ENCODE peak calls at places on chromosomes 4 and X, in nine cellular contexts. F is ELR, E is fibroblast of pulmonary artery, O is fibroblast of gingiva, Z is GM12892, Q is stomach, U is RPMI8226, R is SJSA1, Y is M059J. D is an unnamed sample.

GRCh38 chr4:172838943-172839342 is 329.7 kb upstream of the GALNT7 start:
- DNase-seq in F (no peak), E (no peak), O (no peak), Z (no peak), Q (no peak), U (no peak), R (no peak), Y (no peak), D (no peak)

GRCh38 chr4:101649790-101650450 is 140.6 kb upstream of the BANK1 start:
- DNase-seq in F (no peak), E (peak), O (peak), Z (no peak), Q (no peak), U (no peak), R (no peak), Y (no peak), D (peak)

GRCh38 chr4:136002316-136002715 is 1530.0 kb downstream of the PCDH18 start:
- DNase-seq in F (peak), E (no peak), O (peak), Z (no peak), Q (no peak), U (no peak), R (no peak), Y (peak), D (no peak)

GRCh38 chr4:132593717-132594400 is 555.2 kb upstream of the PCDH10 start:
- DNase-seq in F (peak), E (peak), O (no peak), Z (no peak), Q (no peak), U (no peak), R (no peak), Y (no peak), D (no peak)

GRCh38 chr4:148452970-148453369 is 10.8 kb upstream of the NR3C2 start:
- DNase-seq in F (peak), E (no peak), O (no peak), Z (no peak), Q (no peak), U (no peak), R (no peak), Y (no peak), D (no peak)

GRCh38 chrX:9558615-9559014 is 93.8 kb downstream of the TBL1X start:
- DNase-seq in F (no peak), E (no peak), O (no peak), Z (no peak), Q (no peak), U (no peak), R (no peak), Y (no peak), D (peak)

GRCh38 chr4:47690611-47691010 is 147.3 kb downstream of the CORIN start:
- DNase-seq in F (no peak), E (no peak), O (peak), Z (no peak), Q (no peak), U (no peak), R (no peak), Y (no peak), D (no peak)

GRCh38 chrX:117138070-117138469 is 675.3 kb upstream of the CT83 start:
- DNase-seq in F (no peak), E (no peak), O (no peak), Z (no peak), Q (no peak), U (no peak), R (no peak), Y (no peak), D (no peak)

GRCh38 chr4:186852078-186852420 is 128.4 kb upstream of the FAT1 start:
- DNase-seq in F (no peak), E (no peak), O (no peak), Z (no peak), Q (no peak), U (no peak), R (no peak), Y (no peak), D (no peak)

GRCh38 chr4:83266689-83267088 is 17.9 kb downstream of the COQ2 start:
- DNase-seq in F (no peak), E (peak), O (no peak), Z (no peak), Q (no peak), U (no peak), R (no peak), Y (no peak), D (no peak)

GRCh38 chr4:145735330-145735638 is 55.3 kb downstream of the C4orf51 start:
- DNase-seq in F (peak), E (peak), O (peak), Z (no peak), Q (no peak), U (no peak), R (peak), Y (peak), D (no peak)

GRCh38 chr4:18082254-18082653 is 60.7 kb upstream of the LCORL start:
- DNase-seq in F (no peak), E (no peak), O (no peak), Z (no peak), Q (no peak), U (no peak), R (no peak), Y (no peak), D (no peak)

GRCh38 chr4:64341711-64342110 is 67.5 kb downstream of the TECRL start:
- DNase-seq in F (no peak), E (no peak), O (no peak), Z (no peak), Q (no peak), U (no peak), R (no peak), Y (no peak), D (peak)

GRCh38 chr4:52266537-52267137 is 215.5 kb downstream of the SPATA18 start:
- DNase-seq in F (no peak), E (no peak), O (no peak), Z (no peak), Q (no peak), U (no peak), R (no peak), Y (no peak), D (peak)

GRCh38 chrX:13661735-13662536 is 9.0 kb downstream of the TCEANC start:
- DNase-seq in F (no peak), E (no peak), O (no peak), Z (no peak), Q (no peak), U (peak), R (no peak), Y (no peak), D (no peak)

GRCh38 chrX:150570512-150570911 is 2.1 kb downstream of the MTM1 start:
- DNase-seq in F (no peak), E (peak), O (no peak), Z (no peak), Q (no peak), U (no peak), R (no peak), Y (peak), D (no peak)

GRCh38 chr4:174274436-174274835 is 9.0 kb downstream of the FBXO8 start:
- DNase-seq in F (no peak), E (no peak), O (no peak), Z (no peak), Q (no peak), U (no peak), R (no peak), Y (no peak), D (peak)

GRCh38 chr4:76989391-76990061 is 40.0 kb downstream of the SEPTIN11 start:
- DNase-seq in F (no peak), E (no peak), O (no peak), Z (no peak), Q (no peak), U (no peak), R (no peak), Y (peak), D (no peak)

GRCh38 chrX:135973025-135973547 is 702 bp downstream of the MMGT1 start:
- DNase-seq in F (peak), E (peak), O (peak), Z (no peak), Q (no peak), U (peak), R (no peak), Y (peak), D (peak)

GRCh38 chr4:83329521-83330105 is 5.0 kb downstream of the HPSE start:
- DNase-seq in F (peak), E (peak), O (peak), Z (no peak), Q (no peak), U (no peak), R (no peak), Y (no peak), D (peak)

GRCh38 chrX:55489315-55490009 is at the start of gene USP51:
- DNase-seq in F (peak), E (peak), O (peak), Z (peak), Q (peak), U (peak), R (no peak), Y (peak), D (no peak)

GRCh38 chr4:112704991-112705845 is 68.3 kb downstream of the LARP7 start:
- DNase-seq in F (peak), E (peak), O (peak), Z (no peak), Q (peak), U (no peak), R (peak), Y (peak), D (peak)

GRCh38 chrX:65781845-65782244 is 114.4 kb downstream of the MSN start:
- DNase-seq in F (no peak), E (no peak), O (no peak), Z (no peak), Q (no peak), U (no peak), R (no peak), Y (no peak), D (no peak)

GRCh38 chr4:64465263-64465662 is 56.0 kb upstream of the TECRL start:
- DNase-seq in F (no peak), E (peak), O (no peak), Z (no peak), Q (no peak), U (no peak), R (no peak), Y (no peak), D (no peak)

GRCh38 chrX:110021180-110022022 is 18.5 kb downstream of the TMEM164 start:
- DNase-seq in F (peak), E (peak), O (peak), Z (no peak), Q (no peak), U (no peak), R (peak), Y (peak), D (peak)

GRCh38 chr4:183747380-183747779 is 88.3 kb downstream of the TRAPPC11 start:
- DNase-seq in F (no peak), E (no peak), O (no peak), Z (no peak), Q (no peak), U (no peak), R (no peak), Y (no peak), D (no peak)

GRCh38 chr4:185914583-185915199 is 102.7 kb upstream of the SORBS2 start:
- DNase-seq in F (peak), E (peak), O (peak), Z (no peak), Q (no peak), U (no peak), R (peak), Y (peak), D (no peak)

GRCh38 chr4:94559351-94559806 is 107.6 kb downstream of the PDLIM5 start:
- DNase-seq in F (peak), E (no peak), O (peak), Z (no peak), Q (no peak), U (no peak), R (no peak), Y (no peak), D (peak)

GRCh38 chr4:88087004-88087403 is 71.4 kb downstream of the ABCG2 start:
- DNase-seq in F (no peak), E (no peak), O (no peak), Z (no peak), Q (no peak), U (no peak), R (no peak), Y (no peak), D (no peak)

GRCh38 chr4:55866290-55866907 is 13.0 kb downstream of the EXOC1 start:
- DNase-seq in F (peak), E (peak), O (peak), Z (no peak), Q (no peak), U (peak), R (no peak), Y (peak), D (peak)

GRCh38 chrX:2508648-2509335 is 8.0 kb upstream of the DHRSX start:
- DNase-seq in F (no peak), E (no peak), O (no peak), Z (no peak), Q (no peak), U (peak), R (peak), Y (no peak), D (no peak)

D was measured in NCI-H69.